ENCODE peak calls at places on chromosomes 7 and 10, in six cellular contexts. N is heart left ventricle, V is uterus, U is esophagus squamous epithelium, M is upper lobe of right lung, E is PC-9. H is an unnamed sample. For H3K4me1, the result is how much of the 10 kb centered on the place peaks cover.

GRCh38 chr7:88669913-88670312 is 89.6 kb upstream of the ZNF804B start:
- DNase-seq in M (no peak), U (no peak), V (no peak), E (no peak), N (no peak), H (no peak)

GRCh38 chr10:67924136-67924535 is 39.7 kb downstream of the SIRT1 start:
- DNase-seq in E (no peak), U (no peak), M (no peak), N (no peak), V (no peak), H (no peak)

GRCh38 chr10:60123172-60123571 is 216.8 kb upstream of the CCDC6 start:
- DNase-seq in U (no peak), M (no peak), E (peak), N (no peak), V (peak), H (no peak)

GRCh38 chr10:132136097-132136521 is 50.6 kb upstream of the DPYSL4 start:
- DNase-seq in E (no peak), N (no peak), U (no peak), V (no peak), M (peak), H (peak)

GRCh38 chr10:93417886-93418285 is 64.2 kb downstream of the MYOF start:
- DNase-seq in N (no peak), E (peak), V (no peak), U (no peak), M (no peak), H (no peak)

GRCh38 chr10:35191523-35191922 is 64.9 kb downstream of the CREM start:
- DNase-seq in M (no peak), V (no peak), U (no peak), N (peak), E (no peak), H (peak)

GRCh38 chr7:155388561-155388960 is 69.4 kb upstream of the EN2 start:
- DNase-seq in E (no peak), N (no peak), M (no peak), U (no peak), V (no peak), H (no peak)

GRCh38 chr10:118522791-118523498 is 72.5 kb downstream of the PRLHR start:
- DNase-seq in U (no peak), E (peak), N (no peak), V (no peak), M (no peak), H (no peak)

GRCh38 chr7:31633894-31634494 is 53.0 kb upstream of the PPP1R17 start:
- DNase-seq in E (peak), V (peak), N (peak), M (no peak), U (no peak), H (no peak)

GRCh38 chr7:131103997-131104396 is 223.7 kb upstream of the MKLN1 start:
- DNase-seq in N (no peak), E (no peak), M (no peak), V (no peak), U (no peak), H (no peak)

GRCh38 chr10:31926154-31926553 is 2.5 kb downstream of the ARHGAP12 start:
- DNase-seq in N (no peak), M (no peak), U (no peak), E (no peak), V (no peak), H (no peak)

GRCh38 chr7:135798104-135798503 is 49.5 kb upstream of the FAM180A start:
- DNase-seq in M (no peak), V (no peak), U (no peak), E (no peak), N (no peak), H (no peak)

GRCh38 chr10:96416643-96417042 is 57.8 kb upstream of the OPALIN start:
- DNase-seq in U (no peak), V (peak), N (peak), E (no peak), M (no peak), H (no peak)

GRCh38 chr10:78654047-78654590 is 414.6 kb upstream of the ZMIZ1 start:
- DNase-seq in E (no peak), M (no peak), N (no peak), V (no peak), U (no peak), H (no peak)

GRCh38 chr7:151245360-151246160 is 2.9 kb downstream of the SMARCD3 start:
- DNase-seq in M (peak), E (no peak), V (no peak), U (no peak), N (peak), H (no peak)

GRCh38 chr10:93080350-93081046 is 6.8 kb downstream of the CYP26A1 start:
- DNase-seq in U (no peak), N (peak), V (no peak), M (no peak), E (no peak), H (no peak)

GRCh38 chr7:78090616-78091015 is 292.0 kb downstream of the PHTF2 start:
- DNase-seq in N (no peak), U (no peak), V (no peak), E (no peak), M (no peak), H (no peak)

GRCh38 chr7:80630611-80631010 is 7.8 kb upstream of the CD36 start:
- DNase-seq in M (no peak), E (no peak), U (no peak), N (no peak), V (no peak), H (no peak)

GRCh38 chr7:121605297-121605640 is 209.2 kb upstream of the FAM3C start:
- DNase-seq in E (no peak), N (no peak), V (no peak), U (no peak), M (no peak), H (no peak)

GRCh38 chr7:28626629-28627262 is 214.4 kb downstream of the CREB5 start:
- DNase-seq in N (no peak), M (no peak), E (no peak), U (no peak), V (no peak), H (peak)

GRCh38 chr10:32877915-32878314 is 80.1 kb downstream of the ITGB1 start:
- DNase-seq in U (no peak), N (no peak), E (no peak), V (no peak), M (no peak), H (no peak)

GRCh38 chr7:44448922-44449321 is 41.5 kb downstream of the NUDCD3 start:
- DNase-seq in N (no peak), E (no peak), M (no peak), U (no peak), V (no peak), H (no peak)

DNA sequence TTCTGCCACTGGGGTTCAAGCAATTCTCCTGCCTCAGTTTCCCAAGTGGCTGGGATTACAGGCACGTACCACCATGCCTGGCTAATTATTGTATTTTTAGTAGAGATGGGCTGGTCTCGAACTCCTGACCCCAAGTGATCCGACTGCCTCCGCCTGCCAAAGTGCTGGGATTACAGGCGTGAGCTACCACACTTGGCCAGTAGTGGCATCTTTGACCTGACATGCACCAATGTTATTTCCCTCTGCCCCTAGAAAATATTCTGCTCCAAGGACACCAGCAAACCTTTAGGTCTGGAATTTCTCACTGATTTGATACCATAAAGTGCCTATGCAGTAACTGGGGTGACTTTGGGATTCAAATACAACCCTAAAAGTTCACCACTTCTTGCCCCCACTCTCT is 179.4 kb downstream of the ARID5B start:
- DNase-seq in N (no peak), E (peak), M (no peak), U (no peak), V (no peak), H (no peak)
- H3K4me1 ChIP-seq in N (half or more), E (half or more), M (half or more), U (half or more), V (under half), H (under half)

DNA sequence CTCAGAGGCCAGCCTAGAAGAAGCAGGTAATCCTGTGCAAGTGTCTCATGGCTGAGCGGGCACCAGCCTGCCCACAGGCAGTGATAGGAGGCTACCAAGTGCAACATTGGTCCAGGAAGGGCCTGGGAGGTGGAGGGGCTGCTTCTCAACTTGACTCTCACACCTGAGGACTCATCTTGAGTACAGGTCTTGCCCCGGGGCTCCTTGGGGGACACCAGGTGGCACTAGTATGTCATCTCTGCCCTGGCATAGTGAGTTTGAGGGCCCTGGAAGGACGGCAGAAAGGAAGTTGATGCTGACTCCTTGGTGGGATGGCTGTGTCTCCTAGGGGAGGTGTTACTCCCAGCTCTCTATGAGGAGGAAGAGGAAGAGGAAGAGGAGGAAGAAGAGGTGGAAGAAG is 2.3 kb downstream of the CCDC136 start:
- DNase-seq in N (no peak), M (no peak), U (no peak), V (no peak), E (no peak), H (no peak)
- TF ChIP-seq CTCF in N (no peak), M (no peak), U (no peak), V (no peak), E (peak), H (no peak)

GRCh38 chr7:74292757-74293576 is 3.8 kb downstream of the CLIP2 start:
- DNase-seq in E (no peak), N (no peak), U (no peak), M (no peak), V (no peak), H (no peak)
- H3K4me1 ChIP-seq in E (under half), N (under half), U (under half), M (under half), V (under half), H (under half)

GRCh38 chr7:117011419-117012260 is 58.3 kb downstream of the ST7 start:
- DNase-seq in N (no peak), U (no peak), V (no peak), M (no peak), E (no peak), H (no peak)

GRCh38 chr7:117014673-117015133 is 61.4 kb downstream of the ST7 start:
- DNase-seq in M (no peak), E (no peak), V (peak), U (no peak), N (peak), H (peak)

GRCh38 chr7:117010375-117011133 is 57.3 kb downstream of the ST7 start:
- DNase-seq in M (no peak), V (no peak), U (no peak), E (no peak), N (no peak), H (no peak)

GRCh38 chr7:117014099-117014656 is 60.9 kb downstream of the ST7 start:
- DNase-seq in U (no peak), E (no peak), V (no peak), M (no peak), N (no peak), H (no peak)

DNA sequence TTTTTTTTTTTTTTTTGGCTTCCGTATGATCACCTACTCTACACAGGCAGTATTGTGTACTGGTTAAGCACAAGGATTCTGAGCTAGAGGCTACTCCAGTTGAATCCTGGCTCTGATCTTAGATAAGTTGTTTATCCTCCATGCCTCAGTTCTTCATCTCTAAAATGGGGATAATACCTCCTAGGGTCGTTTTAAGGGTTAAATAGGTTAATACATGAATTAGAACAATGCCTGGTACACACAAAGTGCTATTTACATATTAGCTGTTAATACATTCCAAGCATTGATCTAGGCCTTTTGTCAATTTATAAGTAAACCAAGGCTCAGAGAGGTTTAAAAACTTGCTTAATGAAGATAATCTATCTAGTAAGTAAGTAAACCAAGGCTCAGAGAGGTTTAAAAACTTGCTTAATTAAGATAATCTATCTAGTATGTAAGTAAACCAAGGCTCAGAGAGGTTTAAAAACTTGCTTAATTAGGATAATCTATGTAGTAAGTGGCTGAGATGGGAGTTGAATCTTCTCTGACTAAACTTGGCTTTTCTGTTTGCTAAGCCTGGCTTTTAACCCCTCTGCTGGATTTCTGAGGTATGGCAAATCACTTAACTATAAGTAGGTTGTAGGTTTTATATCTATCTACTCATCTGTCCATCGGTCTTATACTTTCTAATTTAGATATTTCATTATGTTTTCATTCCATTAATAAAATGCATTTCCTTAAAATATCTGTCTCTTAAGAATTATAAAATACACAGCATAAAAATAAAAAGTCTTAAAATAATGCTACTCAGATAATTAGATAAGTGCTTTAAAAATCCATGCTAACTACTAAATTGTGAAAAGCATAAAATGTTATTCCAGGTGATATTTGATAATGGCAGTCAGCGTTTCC is 59.2 kb downstream of the ST7 start:
- DNase-seq in N (no peak), V (no peak), U (no peak), M (no peak), E (no peak), H (no peak)
- TF ChIP-seq CTCF in N (no peak), V (no peak), U (no peak), M (peak), E (peak), H (peak)

GRCh38 chr10:130799532-130799931 is 512.0 kb downstream of the TCERG1L start:
- DNase-seq in E (no peak), V (no peak), M (peak), N (no peak), U (no peak), H (no peak)

GRCh38 chr10:130800281-130800680 is 511.2 kb downstream of the TCERG1L start:
- DNase-seq in U (no peak), V (no peak), E (no peak), N (no peak), M (no peak), H (no peak)

GRCh38 chr10:130801276-130801675 is 510.2 kb downstream of the TCERG1L start:
- DNase-seq in E (no peak), M (peak), N (no peak), U (no peak), V (no peak), H (no peak)

GRCh38 chr10:130792096-130792845 is 519.2 kb downstream of the TCERG1L start:
- DNase-seq in M (no peak), N (no peak), E (no peak), U (no peak), V (no peak), H (no peak)

DNA sequence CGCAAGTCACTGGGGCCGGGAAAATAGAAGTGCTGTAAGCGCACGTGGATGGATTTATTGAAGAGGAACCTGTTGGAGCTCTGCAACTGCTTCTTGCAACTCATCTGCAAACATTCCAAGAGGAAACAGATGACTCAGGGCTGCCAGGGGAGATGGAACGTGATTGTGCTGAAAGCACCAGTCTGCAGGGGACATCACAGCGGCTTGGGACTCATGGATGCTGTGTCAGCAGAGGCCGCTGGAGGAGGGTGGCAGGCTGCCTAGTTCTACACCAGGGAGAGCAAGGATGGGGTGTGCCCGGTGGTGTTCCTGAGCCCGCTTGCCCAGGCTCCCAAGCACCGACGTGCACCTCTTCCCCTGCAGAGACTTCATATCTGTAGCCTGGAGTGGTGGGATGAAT is 515.7 kb downstream of the TCERG1L start:
- DNase-seq in M (no peak), N (no peak), U (no peak), V (no peak), E (no peak), H (no peak)
- H3K4me1 ChIP-seq in M (under half), N (under half), U (under half), V (under half), E (under half), H (under half)

GRCh38 chr7:41241641-41242040 is 461.2 kb downstream of the INHBA start:
- DNase-seq in M (no peak), N (no peak), E (no peak), V (no peak), U (no peak), H (no peak)
- TF ChIP-seq CTCF in M (no peak), N (no peak), E (no peak), V (no peak), U (no peak), H (no peak)

GRCh38 chr7:73768661-73769480 is 1.2 kb downstream of the CLDN3 start:
- DNase-seq in V (no peak), E (no peak), M (no peak), N (no peak), U (no peak), H (no peak)
- H3K4me1 ChIP-seq in V (under half), E (under half), M (under half), N (under half), U (under half), H (under half)

DNA sequence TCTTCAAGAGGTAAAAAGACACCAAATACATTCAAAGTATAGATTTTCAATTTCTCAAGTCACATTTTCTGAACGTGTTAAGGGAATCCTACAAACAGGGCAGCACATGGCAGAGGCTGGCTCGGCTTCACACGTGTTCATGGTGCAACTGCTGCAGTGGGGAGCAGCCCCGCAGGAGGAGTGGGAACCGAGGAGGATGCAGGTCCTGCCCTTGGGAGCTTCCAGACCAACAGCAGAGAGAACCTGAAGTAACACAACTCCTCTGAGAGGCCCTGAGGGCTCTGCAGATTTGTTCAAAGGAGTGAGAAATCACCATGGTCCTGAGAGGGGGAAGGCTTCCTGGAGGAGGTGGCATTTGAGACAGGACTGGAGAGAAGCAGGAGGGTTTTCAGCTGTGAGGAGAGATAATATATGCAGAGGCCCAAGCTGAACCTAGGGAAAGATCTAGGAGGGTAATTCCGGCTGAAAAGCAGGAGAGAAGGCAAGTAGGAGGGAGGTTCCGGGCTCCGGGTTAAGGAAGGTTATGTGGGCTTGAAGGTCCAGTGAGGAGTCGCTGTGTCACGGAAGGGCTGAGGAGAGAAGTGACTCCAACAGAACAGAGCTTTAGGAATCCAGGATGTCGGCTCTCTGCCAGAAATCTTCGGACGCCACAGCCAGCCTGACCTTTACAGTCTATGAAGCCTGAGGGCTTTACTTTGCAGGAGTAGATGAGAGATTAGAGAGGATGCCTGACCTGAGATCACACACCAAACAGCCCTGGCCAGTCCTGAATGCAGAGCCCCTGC is 77.5 kb downstream of the GPR26 start:
- DNase-seq in E (peak), N (no peak), V (no peak), U (no peak), M (no peak), H (no peak)
- TF ChIP-seq CTCF in E (no peak), N (no peak), V (no peak), U (no peak), M (no peak), H (no peak)

DNA sequence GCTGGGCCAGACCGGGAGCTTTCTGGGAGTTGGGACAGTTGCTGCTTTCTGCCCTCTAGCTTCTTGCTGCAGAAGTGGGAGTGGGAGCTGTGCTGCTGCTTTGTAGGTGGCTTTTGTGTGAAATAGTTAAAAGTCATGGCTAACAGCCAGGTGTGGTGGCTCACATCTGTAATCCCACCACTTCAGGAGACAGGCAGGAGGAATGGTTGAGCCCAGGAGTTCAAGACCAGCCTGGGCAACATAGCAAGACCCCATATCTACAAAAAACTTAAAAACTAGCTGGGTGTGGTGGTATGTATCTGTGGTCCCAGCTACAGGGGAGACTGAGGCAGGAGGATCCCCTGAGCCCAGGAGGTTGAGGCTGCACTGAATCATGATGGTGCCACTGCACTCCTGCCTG is 13.7 kb downstream of the TACR2 start:
- DNase-seq in V (no peak), N (no peak), E (no peak), U (no peak), M (no peak), H (no peak)
- H3K4me1 ChIP-seq in V (under half), N (half or more), E (under half), U (under half), M (under half), H (under half)

GRCh38 chr7:128066858-128067257 is 35.6 kb upstream of the LRRC4 start:
- DNase-seq in E (no peak), V (no peak), U (no peak), N (no peak), M (no peak), H (no peak)
- TF ChIP-seq CTCF in E (no peak), V (no peak), U (no peak), N (no peak), M (no peak), H (no peak)